ENCODE peak calls at places on chromosomes 2 and 18, in six cellular contexts. X, W, Z, C, G and H are unnamed samples.

GRCh38 chr2:119408221-119408619 is 23.4 kb upstream of the TMEM37 start:
- DNase-seq in X (no peak), W (no peak), Z (no peak), C (no peak), G (no peak), H (no peak)

GRCh38 chr2:84865181-84865783 is 15.6 kb downstream of the TRABD2A start:
- DNase-seq in X (no peak), W (peak; percentile 61), Z (peak; percentile 32), C (no peak), G (peak; percentile 55), H (no peak)

GRCh38 chr2:53942280-53942679 is 28.5 kb downstream of the PSME4 start:
- DNase-seq in X (no peak), W (no peak), Z (no peak), C (no peak), G (no peak), H (no peak)

GRCh38 chr2:57296795-57297517 is 749.6 kb upstream of the VRK2 start:
- DNase-seq in X (peak; percentile 22), W (peak; percentile 44), Z (no peak), C (no peak), G (no peak), H (no peak)

GRCh38 chr2:68715353-68716041 is 19.1 kb upstream of the ARHGAP25 start:
- DNase-seq in X (peak; percentile 81), W (peak; percentile 86), Z (peak; percentile 60), C (no peak), G (peak; percentile 64), H (no peak)

GRCh38 chr2:172848549-172848948 is 112.9 kb downstream of the RAPGEF4 start:
- DNase-seq in X (no peak), W (no peak), Z (no peak), C (no peak), G (no peak), H (no peak)

GRCh38 chr2:136310005-136310495 is 192.1 kb upstream of the CXCR4 start:
- DNase-seq in X (no peak), W (no peak), Z (no peak), C (no peak), G (no peak), H (no peak)

GRCh38 chr2:148716378-148716777 is 71.8 kb downstream of the EPC2 start:
- DNase-seq in X (no peak), W (no peak), Z (peak; percentile 14), C (no peak), G (no peak), H (no peak)

GRCh38 chr18:48182779-48183178 is 226.4 kb downstream of the ZBTB7C start:
- DNase-seq in X (no peak), W (no peak), Z (no peak), C (no peak), G (no peak), H (no peak)

GRCh38 chr2:108855194-108855593 is 68.6 kb downstream of the CCDC138 start:
- DNase-seq in X (peak; percentile 19), W (peak; percentile 56), Z (peak; percentile 3), C (no peak), G (peak; percentile 25), H (no peak)

GRCh38 chr2:204538179-204539009 is 6.9 kb upstream of the PARD3B start:
- DNase-seq in X (no peak), W (peak; percentile 19), Z (no peak), C (no peak), G (peak; percentile 54), H (no peak)

GRCh38 chr18:30175061-30175574 is 867.4 kb downstream of the DSC3 start:
- DNase-seq in X (no peak), W (no peak), Z (no peak), C (peak; percentile 8), G (no peak), H (no peak)

GRCh38 chr2:136582631-136583205 is 182.6 kb upstream of the THSD7B start:
- DNase-seq in X (peak; percentile 19), W (peak; percentile 38), Z (peak; percentile 5), C (peak; percentile 9), G (peak; percentile 4), H (no peak)

GRCh38 chr2:127056086-127056485 is 50.9 kb downstream of the BIN1 start:
- DNase-seq in X (no peak), W (no peak), Z (no peak), C (peak; percentile 7), G (no peak), H (no peak)

GRCh38 chr2:67486041-67486796 is 89.1 kb downstream of the ETAA1 start:
- DNase-seq in X (peak; percentile 34), W (peak; percentile 75), Z (no peak), C (peak; percentile 33), G (peak; percentile 44), H (no peak)

GRCh38 chr2:95315801-95316411 is 18.8 kb downstream of the KCNIP3 start:
- DNase-seq in X (peak; percentile 84), W (peak; percentile 99), Z (no peak), C (no peak), G (peak; percentile 51), H (no peak)

GRCh38 chr2:226962374-226962773 is 126.5 kb downstream of the RHBDD1 start:
- DNase-seq in X (no peak), W (no peak), Z (no peak), C (no peak), G (no peak), H (no peak)

GRCh38 chr2:4518596-4518995 is 815.2 kb downstream of the DCDC2C start:
- DNase-seq in X (no peak), W (no peak), Z (no peak), C (no peak), G (no peak), H (no peak)

GRCh38 chr18:24514439-24514838 is 54.0 kb downstream of the HRH4 start:
- DNase-seq in X (peak; percentile 39), W (peak; percentile 79), Z (peak; percentile 22), C (no peak), G (peak; percentile 50), H (no peak)

GRCh38 chr2:136117391-136117841 is 533 bp downstream of the CXCR4 start:
- DNase-seq in X (no peak), W (peak; percentile 12), Z (peak; percentile 65), C (peak; percentile 49), G (peak; percentile 48), H (no peak)

GRCh38 chr2:36453652-36454051 is 98.1 kb downstream of the CRIM1 start:
- DNase-seq in X (no peak), W (no peak), Z (no peak), C (no peak), G (no peak), H (no peak)

GRCh38 chr2:179861027-179861776 is at the start of gene ZNF385B:
- DNase-seq in X (peak; percentile 3), W (peak; percentile 37), Z (no peak), C (peak; percentile 15), G (peak; percentile 21), H (no peak)

GRCh38 chr2:85308951-85309555 is 18.7 kb downstream of the TGOLN2 start:
- DNase-seq in X (no peak), W (peak; percentile 34), Z (no peak), C (peak; percentile 58), G (peak; percentile 69), H (no peak)

GRCh38 chr2:135845997-135846396 is 9.0 kb upstream of the LCT start:
- DNase-seq in X (no peak), W (no peak), Z (no peak), C (no peak), G (no peak), H (no peak)

GRCh38 chr2:236366406-236366805 is 102.2 kb upstream of the ASB18 start:
- DNase-seq in X (no peak), W (no peak), Z (no peak), C (no peak), G (no peak), H (no peak)

GRCh38 chr2:18413794-18414396 is 146.6 kb downstream of the RDH14 start:
- DNase-seq in X (peak; percentile 68), W (peak; percentile 80), Z (no peak), C (no peak), G (peak; percentile 87), H (no peak)

GRCh38 chr2:69030791-69031190 is 17.8 kb downstream of the ANTXR1 start:
- DNase-seq in X (no peak), W (no peak), Z (no peak), C (no peak), G (no peak), H (no peak)

DNA sequence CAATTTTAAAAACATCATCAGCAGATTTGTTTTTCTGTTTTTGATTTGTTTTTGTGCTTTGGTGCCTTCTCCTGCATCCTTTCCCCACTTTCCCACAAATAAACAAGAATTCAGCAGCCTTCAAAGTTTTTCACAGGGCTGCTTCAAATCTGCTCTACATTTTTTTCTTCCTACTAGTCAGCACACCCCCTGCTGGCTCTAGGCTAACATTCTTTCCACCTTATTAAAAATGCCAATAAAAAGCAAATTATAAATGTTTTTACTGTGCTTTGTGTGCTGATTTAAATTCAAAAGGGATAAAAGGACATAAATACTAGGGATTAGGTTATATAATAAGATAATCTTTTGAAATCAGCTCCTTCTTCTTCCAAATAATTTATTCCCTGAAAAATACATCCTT is 6.2 kb upstream of the CNTNAP5 start:
- DNase-seq in X (peak; percentile 18), W (peak; percentile 36), Z (no peak), C (no peak), G (peak; percentile 46), H (no peak)
- TF ChIP-seq CTCF in X (peak; percentile 11), W (peak; percentile 67), Z (no peak), C (no peak), G (peak; percentile 47), H (no peak)

GRCh38 chr2:219638217-219638947 is 11.0 kb downstream of the SLC4A3 start:
- DNase-seq in X (peak; percentile 30), W (peak; percentile 24), Z (no peak), C (no peak), G (no peak), H (no peak)
- TF ChIP-seq CTCF in X (no peak), W (peak; percentile 57), Z (no peak), C (peak; percentile 19), G (peak; percentile 16), H (no peak)

DNA sequence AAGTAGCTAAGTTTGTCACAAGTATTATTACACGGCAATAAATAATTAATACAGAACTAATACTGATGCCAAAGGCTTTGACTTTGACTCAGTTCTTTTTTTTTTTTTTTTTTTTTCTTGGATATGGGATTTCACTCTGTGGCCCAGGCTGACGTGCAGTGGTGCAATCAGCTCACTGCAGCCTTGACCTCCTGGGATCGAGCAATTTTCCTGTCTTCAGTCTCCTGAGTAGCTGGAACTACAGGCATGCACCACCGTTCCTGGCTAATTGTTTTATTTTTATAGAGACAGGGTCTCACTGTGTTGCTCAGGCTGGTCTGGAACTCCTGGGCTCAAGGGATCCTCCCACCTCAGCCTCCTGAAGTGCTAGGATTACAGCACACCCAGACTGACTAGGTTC is 284.5 kb downstream of the SS18 start:
- DNase-seq in X (no peak), W (no peak), Z (no peak), C (no peak), G (no peak), H (no peak)
- TF ChIP-seq CTCF in X (no peak), W (no peak), Z (no peak), C (no peak), G (no peak), H (no peak)

DNA sequence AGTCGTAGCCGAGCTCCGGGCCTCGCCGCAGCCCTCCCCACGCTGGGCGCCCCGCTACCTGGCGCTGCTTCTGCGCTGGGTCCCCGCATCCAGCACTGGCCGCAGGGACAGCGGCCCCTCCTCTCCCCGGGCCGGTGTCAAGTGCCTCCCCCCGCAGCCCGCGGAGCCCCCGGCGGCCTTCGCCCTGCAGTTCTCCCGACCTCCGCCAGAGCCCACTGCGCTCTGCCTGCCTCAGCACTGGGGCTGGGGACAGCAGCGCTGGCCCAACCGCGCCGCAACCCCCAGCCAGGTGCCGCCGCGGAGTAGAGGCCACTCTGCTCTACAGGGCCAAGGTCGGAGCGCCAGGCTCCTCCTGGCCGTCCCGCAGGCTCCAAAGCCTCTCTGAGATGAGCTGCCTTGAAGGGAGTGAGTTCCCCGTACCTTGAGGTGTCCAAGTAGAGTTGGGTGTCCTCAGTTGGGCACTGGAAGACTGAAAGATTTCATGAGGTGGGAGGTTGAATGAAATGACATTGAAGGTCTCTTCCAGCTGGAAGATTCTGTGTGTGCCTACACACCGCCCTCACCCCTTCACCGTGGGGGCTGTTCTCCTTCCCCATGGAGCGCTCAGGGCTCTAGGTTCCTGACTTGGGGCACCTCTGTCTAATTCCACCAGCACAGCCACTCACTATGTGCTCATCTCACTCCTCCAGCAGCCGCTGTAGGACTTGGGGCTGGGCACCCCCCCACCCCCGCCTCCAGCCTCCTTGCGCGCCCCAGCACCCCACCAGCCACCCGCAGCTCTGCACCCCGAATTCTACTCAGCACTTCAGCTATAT is 854 bp upstream of the DNMT3A start:
- DNase-seq in X (peak; percentile 75), W (peak; percentile 81), Z (peak; percentile 91), C (peak; percentile 87), G (peak; percentile 88), H (peak; percentile 95)
- TF ChIP-seq CTCF in X (peak; percentile 89), W (peak; percentile 79), Z (peak; percentile 96), C (peak; percentile 98), G (peak; percentile 88), H (peak; percentile 97)